ENCODE peak calls at places on chromosomes 1 and 21, in five cellular contexts. V, W, Q, K and Y are unnamed samples.

GRCh38 chr1:212070720-212071302 is 35.3 kb downstream of the DTL start:
- DNase-seq in V (no peak), W (peak), Q (peak), K (peak), Y (peak)

GRCh38 chr1:28895896-28896608 is 18.3 kb upstream of the EPB41 start:
- DNase-seq in V (no peak), W (no peak), Q (peak), K (no peak), Y (no peak)

GRCh38 chr1:53618218-53619087 is 120.5 kb downstream of the GLIS1 start:
- DNase-seq in V (peak), W (no peak), Q (no peak), K (no peak), Y (no peak)

GRCh38 chr21:41170442-41170841 is 2.5 kb downstream of the BACE2 start:
- DNase-seq in V (no peak), W (peak), Q (peak), K (peak), Y (peak)

GRCh38 chr1:33297911-33298622 is 22.8 kb downstream of the A3GALT2 start:
- DNase-seq in V (peak), W (no peak), Q (no peak), K (no peak), Y (no peak)

GRCh38 chr1:211335507-211336157 is 9.0 kb downstream of the TRAF5 start:
- DNase-seq in V (no peak), W (no peak), Q (no peak), K (peak), Y (peak)

GRCh38 chr21:26389971-26390641 is 183.0 kb downstream of the CYYR1 start:
- DNase-seq in V (no peak), W (no peak), Q (peak), K (no peak), Y (no peak)

GRCh38 chr1:225430301-225430700 is 2.5 kb upstream of the LBR start:
- DNase-seq in V (no peak), W (no peak), Q (no peak), K (no peak), Y (no peak)

GRCh38 chr1:67711150-67711849 is 26.3 kb downstream of the GADD45A start:
- DNase-seq in V (no peak), W (peak), Q (no peak), K (no peak), Y (no peak)

GRCh38 chr1:79325705-79326104 is 319.2 kb upstream of the ADGRL4 start:
- DNase-seq in V (no peak), W (no peak), Q (no peak), K (no peak), Y (no peak)

GRCh38 chr1:117036018-117036421 is 24.1 kb upstream of the TTF2 start:
- DNase-seq in V (no peak), W (peak), Q (peak), K (no peak), Y (no peak)
- TF ChIP-seq CTCF in V (no peak), W (peak), Q (no peak), K (no peak), Y (no peak)

DNA sequence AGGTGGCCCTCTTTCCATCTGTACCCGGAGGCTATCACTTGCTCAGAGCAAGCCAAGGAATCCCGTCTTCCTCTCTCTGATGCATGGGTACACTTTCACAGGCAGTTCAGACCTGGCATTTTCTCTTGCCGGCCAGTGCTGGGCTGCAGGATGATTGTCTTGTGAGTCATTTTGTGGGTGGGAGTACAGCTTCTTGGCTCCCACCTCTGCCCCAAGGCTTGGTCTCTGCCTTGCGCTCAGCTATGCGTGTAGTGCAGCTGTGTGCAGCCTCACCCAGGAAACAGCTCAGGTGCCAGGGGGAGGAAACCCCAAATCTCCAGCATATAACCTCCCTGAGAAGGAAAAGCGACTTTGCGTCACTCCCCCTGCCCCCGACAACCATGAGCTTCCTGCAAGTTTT is 3.9 kb upstream of the AJAP1 start:
- DNase-seq in V (no peak), W (no peak), Q (peak), K (no peak), Y (no peak)
- TF ChIP-seq CTCF in V (no peak), W (no peak), Q (no peak), K (no peak), Y (no peak)

GRCh38 chr1:206801467-206801866 is 29.2 kb upstream of the IL10 start:
- DNase-seq in V (no peak), W (no peak), Q (no peak), K (no peak), Y (no peak)
- TF ChIP-seq CTCF in V (no peak), W (peak), Q (no peak), K (peak), Y (peak)

GRCh38 chr1:167219646-167220536 is 795 bp upstream of the POU2F1 start:
- DNase-seq in V (peak), W (peak), Q (peak), K (peak), Y (peak)
- TF ChIP-seq CTCF in V (no peak), W (no peak), Q (no peak), K (no peak), Y (no peak)

GRCh38 chr1:160113407-160113806 is 2.2 kb upstream of the ATP1A2 start:
- DNase-seq in V (no peak), W (no peak), Q (no peak), K (no peak), Y (no peak)
- TF ChIP-seq CTCF in V (no peak), W (no peak), Q (no peak), K (no peak), Y (no peak)

GRCh38 chr1:13710097-13710496 is 10.1 kb downstream of the PRDM2 start:
- DNase-seq in V (no peak), W (no peak), Q (no peak), K (no peak), Y (no peak)

DNA sequence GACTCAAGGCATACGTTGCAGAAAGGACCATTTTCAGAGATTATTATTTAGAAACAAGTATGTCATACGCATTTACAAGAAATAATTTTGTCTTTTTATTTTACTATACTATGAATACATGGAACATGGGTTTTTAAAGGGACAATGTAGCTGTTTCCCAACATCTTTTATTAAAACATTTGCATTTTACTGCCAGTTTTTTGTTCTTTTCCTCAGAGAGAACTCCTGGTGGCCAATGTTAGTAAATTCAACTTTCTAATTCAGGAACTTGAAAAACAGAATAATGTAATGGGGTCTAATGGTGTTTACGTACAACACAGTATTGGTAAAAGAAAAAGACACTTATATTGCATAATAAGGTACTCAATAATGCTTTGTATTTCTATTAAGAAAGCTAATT is 14.9 kb downstream of the PRDM2 start:
- DNase-seq in V (no peak), W (no peak), Q (no peak), K (no peak), Y (no peak)
- TF ChIP-seq CTCF in V (no peak), W (no peak), Q (no peak), K (no peak), Y (no peak)

GRCh38 chr1:201399018-201399351 is at the start of gene LAD1:
- DNase-seq in V (no peak), W (no peak), Q (no peak), K (no peak), Y (no peak)
- TF ChIP-seq CTCF in V (no peak), W (no peak), Q (no peak), K (no peak), Y (no peak)

GRCh38 chr1:95309031-95309459 is 75.0 kb downstream of the RWDD3 start:
- DNase-seq in V (no peak), W (peak), Q (peak), K (no peak), Y (no peak)
- TF ChIP-seq CTCF in V (no peak), W (peak), Q (peak), K (no peak), Y (peak)

GRCh38 chr1:11653101-11653601 is 1.1 kb downstream of the FBXO2 start:
- DNase-seq in V (no peak), W (peak), Q (no peak), K (no peak), Y (no peak)
- TF ChIP-seq CTCF in V (no peak), W (no peak), Q (no peak), K (no peak), Y (no peak)